ENCODE peak calls at places on chromosome X, in nine cellular contexts. One of them, this sample, is unnamed.

GRCh38 chrX:27555514-27555913 is 34.6 kb upstream of the DCAF8L2 start:
- DNase-seq in activated CD4-positive, CD25-positive, alpha-beta regulatory T cell treated with anti-CD3 and anti-CD28 coated beads, Interleukin-2, amount 50 U/mL, for 16 hours: no peak
- DNase-seq in GM12864: no peak
- DNase-seq in CD8-positive, alpha-beta T cell: no peak
- DNase-seq in DMS153: no peak
- DNase-seq in activated naive CD4-positive, alpha-beta T cell: no peak
- DNase-seq in AG20443: no peak
- DNase-seq in stimulated activated effector memory CD8-positive, alpha-beta T cell treated with anti-CD3 and anti-CD28 coated beads, Interleukin-12 subunit alpha, Interleukin-12 subunit beta, amount 100 ng/mL, for 72 hours: no peak
- DNase-seq in HFFc6: no peak
- DNase-seq in this sample: peak; percentile 0

GRCh38 chrX:24732705-24733104 is 39.0 kb downstream of the POLA1 start:
- DNase-seq in AG20443: no peak
- DNase-seq in DMS153: no peak
- DNase-seq in stimulated activated effector memory CD8-positive, alpha-beta T cell treated with anti-CD3 and anti-CD28 coated beads, Interleukin-12 subunit alpha, Interleukin-12 subunit beta, amount 100 ng/mL, for 72 hours: no peak
- DNase-seq in activated naive CD4-positive, alpha-beta T cell: no peak
- DNase-seq in CD8-positive, alpha-beta T cell: no peak
- DNase-seq in activated CD4-positive, CD25-positive, alpha-beta regulatory T cell treated with anti-CD3 and anti-CD28 coated beads, Interleukin-2, amount 50 U/mL, for 16 hours: no peak
- DNase-seq in GM12864: no peak
- DNase-seq in HFFc6: no peak
- DNase-seq in this sample: no peak

GRCh38 chrX:143058096-143058495 is 32.4 kb downstream of the SPANXN4 start:
- DNase-seq in stimulated activated effector memory CD8-positive, alpha-beta T cell treated with anti-CD3 and anti-CD28 coated beads, Interleukin-12 subunit alpha, Interleukin-12 subunit beta, amount 100 ng/mL, for 72 hours: no peak
- DNase-seq in HFFc6: no peak
- DNase-seq in AG20443: no peak
- DNase-seq in activated naive CD4-positive, alpha-beta T cell: no peak
- DNase-seq in activated CD4-positive, CD25-positive, alpha-beta regulatory T cell treated with anti-CD3 and anti-CD28 coated beads, Interleukin-2, amount 50 U/mL, for 16 hours: no peak
- DNase-seq in DMS153: no peak
- DNase-seq in CD8-positive, alpha-beta T cell: no peak
- DNase-seq in GM12864: no peak
- DNase-seq in this sample: no peak

GRCh38 chrX:12339921-12340320 is 201.6 kb downstream of the FRMPD4 start:
- DNase-seq in activated CD4-positive, CD25-positive, alpha-beta regulatory T cell treated with anti-CD3 and anti-CD28 coated beads, Interleukin-2, amount 50 U/mL, for 16 hours: no peak
- DNase-seq in AG20443: no peak
- DNase-seq in GM12864: no peak
- DNase-seq in DMS153: no peak
- DNase-seq in CD8-positive, alpha-beta T cell: no peak
- DNase-seq in HFFc6: no peak
- DNase-seq in activated naive CD4-positive, alpha-beta T cell: no peak
- DNase-seq in stimulated activated effector memory CD8-positive, alpha-beta T cell treated with anti-CD3 and anti-CD28 coated beads, Interleukin-12 subunit alpha, Interleukin-12 subunit beta, amount 100 ng/mL, for 72 hours: no peak
- DNase-seq in this sample: no peak

GRCh38 chrX:72348247-72348979 is 42.7 kb upstream of the CITED1 start:
- DNase-seq in DMS153: no peak
- DNase-seq in activated CD4-positive, CD25-positive, alpha-beta regulatory T cell treated with anti-CD3 and anti-CD28 coated beads, Interleukin-2, amount 50 U/mL, for 16 hours: no peak
- DNase-seq in AG20443: no peak
- DNase-seq in GM12864: no peak
- DNase-seq in HFFc6: no peak
- DNase-seq in stimulated activated effector memory CD8-positive, alpha-beta T cell treated with anti-CD3 and anti-CD28 coated beads, Interleukin-12 subunit alpha, Interleukin-12 subunit beta, amount 100 ng/mL, for 72 hours: no peak
- DNase-seq in CD8-positive, alpha-beta T cell: no peak
- DNase-seq in activated naive CD4-positive, alpha-beta T cell: no peak
- DNase-seq in this sample: no peak

GRCh38 chrX:101223226-101223625 is 3.6 kb downstream of the DRP2 start:
- DNase-seq in activated CD4-positive, CD25-positive, alpha-beta regulatory T cell treated with anti-CD3 and anti-CD28 coated beads, Interleukin-2, amount 50 U/mL, for 16 hours: no peak
- DNase-seq in CD8-positive, alpha-beta T cell: no peak
- DNase-seq in GM12864: no peak
- DNase-seq in stimulated activated effector memory CD8-positive, alpha-beta T cell treated with anti-CD3 and anti-CD28 coated beads, Interleukin-12 subunit alpha, Interleukin-12 subunit beta, amount 100 ng/mL, for 72 hours: no peak
- DNase-seq in activated naive CD4-positive, alpha-beta T cell: no peak
- DNase-seq in DMS153: no peak
- DNase-seq in AG20443: no peak
- DNase-seq in HFFc6: no peak
- DNase-seq in this sample: no peak

GRCh38 chrX:133921764-133922389 is 63.5 kb downstream of the GPC3 start:
- DNase-seq in stimulated activated effector memory CD8-positive, alpha-beta T cell treated with anti-CD3 and anti-CD28 coated beads, Interleukin-12 subunit alpha, Interleukin-12 subunit beta, amount 100 ng/mL, for 72 hours: no peak
- DNase-seq in AG20443: peak; percentile 30
- DNase-seq in HFFc6: no peak
- DNase-seq in activated naive CD4-positive, alpha-beta T cell: peak; percentile 11
- DNase-seq in DMS153: peak; percentile 62
- DNase-seq in GM12864: no peak
- DNase-seq in CD8-positive, alpha-beta T cell: no peak
- DNase-seq in activated CD4-positive, CD25-positive, alpha-beta regulatory T cell treated with anti-CD3 and anti-CD28 coated beads, Interleukin-2, amount 50 U/mL, for 16 hours: no peak
- DNase-seq in this sample: peak; percentile 61

GRCh38 chrX:34467437-34467836 is 189.6 kb downstream of the TMEM47 start:
- DNase-seq in CD8-positive, alpha-beta T cell: no peak
- DNase-seq in DMS153: no peak
- DNase-seq in activated CD4-positive, CD25-positive, alpha-beta regulatory T cell treated with anti-CD3 and anti-CD28 coated beads, Interleukin-2, amount 50 U/mL, for 16 hours: no peak
- DNase-seq in AG20443: no peak
- DNase-seq in HFFc6: no peak
- DNase-seq in GM12864: no peak
- DNase-seq in stimulated activated effector memory CD8-positive, alpha-beta T cell treated with anti-CD3 and anti-CD28 coated beads, Interleukin-12 subunit alpha, Interleukin-12 subunit beta, amount 100 ng/mL, for 72 hours: no peak
- DNase-seq in activated naive CD4-positive, alpha-beta T cell: no peak
- DNase-seq in this sample: no peak

GRCh38 chrX:131821945-131822622 is 201.0 kb upstream of the STK26 start:
- DNase-seq in DMS153: no peak
- DNase-seq in AG20443: no peak
- DNase-seq in activated CD4-positive, CD25-positive, alpha-beta regulatory T cell treated with anti-CD3 and anti-CD28 coated beads, Interleukin-2, amount 50 U/mL, for 16 hours: no peak
- DNase-seq in activated naive CD4-positive, alpha-beta T cell: peak; percentile 55
- DNase-seq in CD8-positive, alpha-beta T cell: no peak
- DNase-seq in GM12864: no peak
- DNase-seq in stimulated activated effector memory CD8-positive, alpha-beta T cell treated with anti-CD3 and anti-CD28 coated beads, Interleukin-12 subunit alpha, Interleukin-12 subunit beta, amount 100 ng/mL, for 72 hours: no peak
- DNase-seq in HFFc6: no peak
- DNase-seq in this sample: no peak

GRCh38 chrX:38817004-38817703 is 15.9 kb downstream of the MID1IP1 start:
- DNase-seq in activated naive CD4-positive, alpha-beta T cell: no peak
- DNase-seq in DMS153: no peak
- DNase-seq in HFFc6: no peak
- DNase-seq in stimulated activated effector memory CD8-positive, alpha-beta T cell treated with anti-CD3 and anti-CD28 coated beads, Interleukin-12 subunit alpha, Interleukin-12 subunit beta, amount 100 ng/mL, for 72 hours: no peak
- DNase-seq in activated CD4-positive, CD25-positive, alpha-beta regulatory T cell treated with anti-CD3 and anti-CD28 coated beads, Interleukin-2, amount 50 U/mL, for 16 hours: no peak
- DNase-seq in AG20443: peak; percentile 30
- DNase-seq in CD8-positive, alpha-beta T cell: no peak
- DNase-seq in GM12864: no peak
- DNase-seq in this sample: no peak

GRCh38 chrX:7170903-7171302 is 22.9 kb upstream of the PUDP start:
- DNase-seq in activated CD4-positive, CD25-positive, alpha-beta regulatory T cell treated with anti-CD3 and anti-CD28 coated beads, Interleukin-2, amount 50 U/mL, for 16 hours: no peak
- DNase-seq in activated naive CD4-positive, alpha-beta T cell: peak; percentile 16
- DNase-seq in CD8-positive, alpha-beta T cell: peak; percentile 7
- DNase-seq in DMS153: no peak
- DNase-seq in HFFc6: no peak
- DNase-seq in stimulated activated effector memory CD8-positive, alpha-beta T cell treated with anti-CD3 and anti-CD28 coated beads, Interleukin-12 subunit alpha, Interleukin-12 subunit beta, amount 100 ng/mL, for 72 hours: peak; percentile 2
- DNase-seq in AG20443: no peak
- DNase-seq in GM12864: no peak
- DNase-seq in this sample: no peak

GRCh38 chrX:120857240-120857639 is 18.4 kb downstream of the CT47B1 start:
- DNase-seq in HFFc6: no peak
- DNase-seq in DMS153: no peak
- DNase-seq in CD8-positive, alpha-beta T cell: no peak
- DNase-seq in activated naive CD4-positive, alpha-beta T cell: no peak
- DNase-seq in GM12864: no peak
- DNase-seq in AG20443: no peak
- DNase-seq in activated CD4-positive, CD25-positive, alpha-beta regulatory T cell treated with anti-CD3 and anti-CD28 coated beads, Interleukin-2, amount 50 U/mL, for 16 hours: no peak
- DNase-seq in stimulated activated effector memory CD8-positive, alpha-beta T cell treated with anti-CD3 and anti-CD28 coated beads, Interleukin-12 subunit alpha, Interleukin-12 subunit beta, amount 100 ng/mL, for 72 hours: no peak
- DNase-seq in this sample: no peak

GRCh38 chrX:154365052-154365600 is 9.3 kb downstream of the FLNA start:
- DNase-seq in DMS153: no peak
- DNase-seq in HFFc6: no peak
- DNase-seq in GM12864: no peak
- DNase-seq in stimulated activated effector memory CD8-positive, alpha-beta T cell treated with anti-CD3 and anti-CD28 coated beads, Interleukin-12 subunit alpha, Interleukin-12 subunit beta, amount 100 ng/mL, for 72 hours: no peak
- DNase-seq in AG20443: no peak
- DNase-seq in activated CD4-positive, CD25-positive, alpha-beta regulatory T cell treated with anti-CD3 and anti-CD28 coated beads, Interleukin-2, amount 50 U/mL, for 16 hours: no peak
- DNase-seq in activated naive CD4-positive, alpha-beta T cell: no peak
- DNase-seq in CD8-positive, alpha-beta T cell: no peak
- DNase-seq in this sample: no peak

GRCh38 chrX:39451061-39451460 is 646.7 kb downstream of the BCOR start:
- DNase-seq in AG20443: no peak
- DNase-seq in CD8-positive, alpha-beta T cell: no peak
- DNase-seq in GM12864: no peak
- DNase-seq in stimulated activated effector memory CD8-positive, alpha-beta T cell treated with anti-CD3 and anti-CD28 coated beads, Interleukin-12 subunit alpha, Interleukin-12 subunit beta, amount 100 ng/mL, for 72 hours: no peak
- DNase-seq in activated naive CD4-positive, alpha-beta T cell: no peak
- DNase-seq in DMS153: no peak
- DNase-seq in activated CD4-positive, CD25-positive, alpha-beta regulatory T cell treated with anti-CD3 and anti-CD28 coated beads, Interleukin-2, amount 50 U/mL, for 16 hours: no peak
- DNase-seq in HFFc6: no peak
- DNase-seq in this sample: no peak

GRCh38 chrX:104307341-104307740 is 52.6 kb upstream of the ESX1 start:
- DNase-seq in activated CD4-positive, CD25-positive, alpha-beta regulatory T cell treated with anti-CD3 and anti-CD28 coated beads, Interleukin-2, amount 50 U/mL, for 16 hours: no peak
- DNase-seq in HFFc6: peak; percentile 5
- DNase-seq in AG20443: no peak
- DNase-seq in CD8-positive, alpha-beta T cell: no peak
- DNase-seq in GM12864: no peak
- DNase-seq in activated naive CD4-positive, alpha-beta T cell: no peak
- DNase-seq in stimulated activated effector memory CD8-positive, alpha-beta T cell treated with anti-CD3 and anti-CD28 coated beads, Interleukin-12 subunit alpha, Interleukin-12 subunit beta, amount 100 ng/mL, for 72 hours: no peak
- DNase-seq in DMS153: no peak
- DNase-seq in this sample: no peak

GRCh38 chrX:8748855-8749254 is 16.9 kb upstream of the ANOS1 start:
- DNase-seq in activated naive CD4-positive, alpha-beta T cell: no peak
- DNase-seq in CD8-positive, alpha-beta T cell: no peak
- DNase-seq in activated CD4-positive, CD25-positive, alpha-beta regulatory T cell treated with anti-CD3 and anti-CD28 coated beads, Interleukin-2, amount 50 U/mL, for 16 hours: no peak
- DNase-seq in DMS153: peak; percentile 16
- DNase-seq in AG20443: peak; percentile 55
- DNase-seq in GM12864: no peak
- DNase-seq in stimulated activated effector memory CD8-positive, alpha-beta T cell treated with anti-CD3 and anti-CD28 coated beads, Interleukin-12 subunit alpha, Interleukin-12 subunit beta, amount 100 ng/mL, for 72 hours: no peak
- DNase-seq in HFFc6: no peak
- DNase-seq in this sample: no peak

GRCh38 chrX:39675619-39676018 is 422.1 kb downstream of the BCOR start:
- DNase-seq in CD8-positive, alpha-beta T cell: no peak
- DNase-seq in DMS153: no peak
- DNase-seq in activated CD4-positive, CD25-positive, alpha-beta regulatory T cell treated with anti-CD3 and anti-CD28 coated beads, Interleukin-2, amount 50 U/mL, for 16 hours: no peak
- DNase-seq in stimulated activated effector memory CD8-positive, alpha-beta T cell treated with anti-CD3 and anti-CD28 coated beads, Interleukin-12 subunit alpha, Interleukin-12 subunit beta, amount 100 ng/mL, for 72 hours: no peak
- DNase-seq in GM12864: no peak
- DNase-seq in activated naive CD4-positive, alpha-beta T cell: no peak
- DNase-seq in HFFc6: no peak
- DNase-seq in AG20443: no peak
- DNase-seq in this sample: no peak

GRCh38 chrX:37491686-37492085 is 79.8 kb upstream of the LANCL3 start:
- DNase-seq in HFFc6: no peak
- DNase-seq in stimulated activated effector memory CD8-positive, alpha-beta T cell treated with anti-CD3 and anti-CD28 coated beads, Interleukin-12 subunit alpha, Interleukin-12 subunit beta, amount 100 ng/mL, for 72 hours: no peak
- DNase-seq in activated naive CD4-positive, alpha-beta T cell: no peak
- DNase-seq in DMS153: no peak
- DNase-seq in activated CD4-positive, CD25-positive, alpha-beta regulatory T cell treated with anti-CD3 and anti-CD28 coated beads, Interleukin-2, amount 50 U/mL, for 16 hours: no peak
- DNase-seq in AG20443: no peak
- DNase-seq in CD8-positive, alpha-beta T cell: no peak
- DNase-seq in GM12864: no peak
- DNase-seq in this sample: no peak

GRCh38 chrX:20066968-20067708 is 49.6 kb downstream of the MAP7D2 start:
- DNase-seq in activated naive CD4-positive, alpha-beta T cell: no peak
- DNase-seq in AG20443: peak; percentile 33
- DNase-seq in CD8-positive, alpha-beta T cell: no peak
- DNase-seq in DMS153: no peak
- DNase-seq in activated CD4-positive, CD25-positive, alpha-beta regulatory T cell treated with anti-CD3 and anti-CD28 coated beads, Interleukin-2, amount 50 U/mL, for 16 hours: no peak
- DNase-seq in GM12864: no peak
- DNase-seq in HFFc6: peak; percentile 43
- DNase-seq in stimulated activated effector memory CD8-positive, alpha-beta T cell treated with anti-CD3 and anti-CD28 coated beads, Interleukin-12 subunit alpha, Interleukin-12 subunit beta, amount 100 ng/mL, for 72 hours: no peak
- DNase-seq in this sample: no peak

GRCh38 chrX:39402158-39402557 is 600.9 kb downstream of the MID1IP1 start:
- DNase-seq in activated naive CD4-positive, alpha-beta T cell: no peak
- DNase-seq in activated CD4-positive, CD25-positive, alpha-beta regulatory T cell treated with anti-CD3 and anti-CD28 coated beads, Interleukin-2, amount 50 U/mL, for 16 hours: no peak
- DNase-seq in CD8-positive, alpha-beta T cell: no peak
- DNase-seq in stimulated activated effector memory CD8-positive, alpha-beta T cell treated with anti-CD3 and anti-CD28 coated beads, Interleukin-12 subunit alpha, Interleukin-12 subunit beta, amount 100 ng/mL, for 72 hours: no peak
- DNase-seq in GM12864: no peak
- DNase-seq in DMS153: no peak
- DNase-seq in AG20443: no peak
- DNase-seq in HFFc6: no peak
- DNase-seq in this sample: no peak

GRCh38 chrX:17549005-17549685 is 174.1 kb downstream of the NHS start:
- DNase-seq in CD8-positive, alpha-beta T cell: no peak
- DNase-seq in stimulated activated effector memory CD8-positive, alpha-beta T cell treated with anti-CD3 and anti-CD28 coated beads, Interleukin-12 subunit alpha, Interleukin-12 subunit beta, amount 100 ng/mL, for 72 hours: no peak
- DNase-seq in AG20443: no peak
- DNase-seq in activated naive CD4-positive, alpha-beta T cell: no peak
- DNase-seq in HFFc6: no peak
- DNase-seq in GM12864: no peak
- DNase-seq in DMS153: no peak
- DNase-seq in activated CD4-positive, CD25-positive, alpha-beta regulatory T cell treated with anti-CD3 and anti-CD28 coated beads, Interleukin-2, amount 50 U/mL, for 16 hours: no peak
- DNase-seq in this sample: no peak

GRCh38 chrX:25968920-25969319 is 169.2 kb upstream of the MAGEB18 start:
- DNase-seq in stimulated activated effector memory CD8-positive, alpha-beta T cell treated with anti-CD3 and anti-CD28 coated beads, Interleukin-12 subunit alpha, Interleukin-12 subunit beta, amount 100 ng/mL, for 72 hours: no peak
- DNase-seq in AG20443: peak; percentile 7
- DNase-seq in HFFc6: no peak
- DNase-seq in CD8-positive, alpha-beta T cell: no peak
- DNase-seq in activated CD4-positive, CD25-positive, alpha-beta regulatory T cell treated with anti-CD3 and anti-CD28 coated beads, Interleukin-2, amount 50 U/mL, for 16 hours: no peak
- DNase-seq in GM12864: no peak
- DNase-seq in DMS153: no peak
- DNase-seq in activated naive CD4-positive, alpha-beta T cell: no peak
- DNase-seq in this sample: peak; percentile 24

GRCh38 chrX:129534816-129535578 is 5.1 kb upstream of the OCRL start:
- DNase-seq in GM12864: no peak
- DNase-seq in DMS153: no peak
- DNase-seq in HFFc6: peak; percentile 41
- DNase-seq in AG20443: peak; percentile 52
- DNase-seq in CD8-positive, alpha-beta T cell: no peak
- DNase-seq in activated CD4-positive, CD25-positive, alpha-beta regulatory T cell treated with anti-CD3 and anti-CD28 coated beads, Interleukin-2, amount 50 U/mL, for 16 hours: no peak
- DNase-seq in activated naive CD4-positive, alpha-beta T cell: no peak
- DNase-seq in stimulated activated effector memory CD8-positive, alpha-beta T cell treated with anti-CD3 and anti-CD28 coated beads, Interleukin-12 subunit alpha, Interleukin-12 subunit beta, amount 100 ng/mL, for 72 hours: no peak
- DNase-seq in this sample: no peak

GRCh38 chrX:12080265-12080664 is 58.0 kb upstream of the FRMPD4 start:
- DNase-seq in activated CD4-positive, CD25-positive, alpha-beta regulatory T cell treated with anti-CD3 and anti-CD28 coated beads, Interleukin-2, amount 50 U/mL, for 16 hours: no peak
- DNase-seq in stimulated activated effector memory CD8-positive, alpha-beta T cell treated with anti-CD3 and anti-CD28 coated beads, Interleukin-12 subunit alpha, Interleukin-12 subunit beta, amount 100 ng/mL, for 72 hours: no peak
- DNase-seq in HFFc6: peak; percentile 32
- DNase-seq in GM12864: no peak
- DNase-seq in activated naive CD4-positive, alpha-beta T cell: no peak
- DNase-seq in DMS153: no peak
- DNase-seq in CD8-positive, alpha-beta T cell: no peak
- DNase-seq in AG20443: peak; percentile 30
- DNase-seq in this sample: no peak

GRCh38 chrX:13691845-13692334 is 3.0 kb downstream of the RAB9A start:
- DNase-seq in HFFc6: no peak
- DNase-seq in GM12864: no peak
- DNase-seq in CD8-positive, alpha-beta T cell: no peak
- DNase-seq in DMS153: no peak
- DNase-seq in stimulated activated effector memory CD8-positive, alpha-beta T cell treated with anti-CD3 and anti-CD28 coated beads, Interleukin-12 subunit alpha, Interleukin-12 subunit beta, amount 100 ng/mL, for 72 hours: no peak
- DNase-seq in AG20443: no peak
- DNase-seq in activated naive CD4-positive, alpha-beta T cell: no peak
- DNase-seq in activated CD4-positive, CD25-positive, alpha-beta regulatory T cell treated with anti-CD3 and anti-CD28 coated beads, Interleukin-2, amount 50 U/mL, for 16 hours: no peak
- DNase-seq in this sample: no peak

This sample was measured in NCI-H774.